ENCODE peak calls at places on chromosomes 12 and 14, in nine cellular contexts. One of them, this sample, is unnamed.

GRCh38 chr12:123022205-123022604 is 41.7 kb downstream of the ARL6IP4 start:
- DNase-seq in endothelial cell of umbilical vein: no peak
- DNase-seq in H9: no peak
- DNase-seq in DND-41: no peak
- DNase-seq in A549: no peak
- DNase-seq in K562: no peak
- DNase-seq in PC-3: no peak
- DNase-seq in OCI-LY7: no peak
- DNase-seq in mesendoderm: no peak
- DNase-seq in this sample: no peak

GRCh38 chr12:76508128-76508661 is 51.4 kb downstream of the OSBPL8 start:
- DNase-seq in endothelial cell of umbilical vein: no peak
- DNase-seq in H9: no peak
- DNase-seq in DND-41: no peak
- DNase-seq in A549: no peak
- DNase-seq in K562: no peak
- DNase-seq in PC-3: peak
- DNase-seq in OCI-LY7: no peak
- DNase-seq in mesendoderm: no peak
- DNase-seq in this sample: no peak

GRCh38 chr12:59858508-59858907 is 262.7 kb downstream of the SLC16A7 start:
- DNase-seq in endothelial cell of umbilical vein: peak
- DNase-seq in H9: no peak
- DNase-seq in DND-41: no peak
- DNase-seq in A549: no peak
- DNase-seq in K562: no peak
- DNase-seq in PC-3: no peak
- DNase-seq in OCI-LY7: no peak
- DNase-seq in mesendoderm: no peak
- DNase-seq in this sample: peak

GRCh38 chr14:49898485-49898884 is 5.6 kb downstream of the ARF6 start:
- DNase-seq in endothelial cell of umbilical vein: no peak
- DNase-seq in H9: no peak
- DNase-seq in DND-41: no peak
- DNase-seq in A549: no peak
- DNase-seq in K562: no peak
- DNase-seq in PC-3: no peak
- DNase-seq in OCI-LY7: no peak
- DNase-seq in mesendoderm: no peak
- DNase-seq in this sample: no peak

GRCh38 chr14:32896979-32897723 is 41.5 kb upstream of the NPAS3 start:
- DNase-seq in endothelial cell of umbilical vein: peak
- DNase-seq in H9: no peak
- DNase-seq in DND-41: no peak
- DNase-seq in A549: no peak
- DNase-seq in K562: no peak
- DNase-seq in PC-3: peak
- DNase-seq in OCI-LY7: no peak
- DNase-seq in mesendoderm: no peak
- DNase-seq in this sample: no peak

GRCh38 chr14:77044776-77045569 is 16.5 kb upstream of the IRF2BPL start:
- DNase-seq in endothelial cell of umbilical vein: peak
- DNase-seq in H9: no peak
- DNase-seq in DND-41: no peak
- DNase-seq in A549: no peak
- DNase-seq in K562: no peak
- DNase-seq in PC-3: peak
- DNase-seq in OCI-LY7: no peak
- DNase-seq in mesendoderm: peak
- DNase-seq in this sample: peak

GRCh38 chr12:58491296-58491695 is 429.0 kb downstream of the LRIG3 start:
- DNase-seq in endothelial cell of umbilical vein: no peak
- DNase-seq in H9: no peak
- DNase-seq in DND-41: no peak
- DNase-seq in A549: no peak
- DNase-seq in K562: no peak
- DNase-seq in PC-3: peak
- DNase-seq in OCI-LY7: no peak
- DNase-seq in mesendoderm: no peak
- DNase-seq in this sample: peak

GRCh38 chr12:132478433-132478803 is 11.5 kb upstream of the FBRSL1 start:
- DNase-seq in endothelial cell of umbilical vein: no peak
- DNase-seq in H9: no peak
- DNase-seq in DND-41: no peak
- DNase-seq in A549: no peak
- DNase-seq in K562: no peak
- DNase-seq in PC-3: no peak
- DNase-seq in OCI-LY7: no peak
- DNase-seq in mesendoderm: no peak
- DNase-seq in this sample: no peak

GRCh38 chr12:89919241-89919906 is 210.7 kb upstream of the ATP2B1 start:
- DNase-seq in endothelial cell of umbilical vein: no peak
- DNase-seq in H9: no peak
- DNase-seq in DND-41: no peak
- DNase-seq in A549: no peak
- DNase-seq in K562: no peak
- DNase-seq in PC-3: peak
- DNase-seq in OCI-LY7: no peak
- DNase-seq in mesendoderm: no peak
- DNase-seq in this sample: no peak

GRCh38 chr12:46214668-46215429 is 54.0 kb downstream of the SLC38A1 start:
- DNase-seq in endothelial cell of umbilical vein: no peak
- DNase-seq in H9: no peak
- DNase-seq in DND-41: peak
- DNase-seq in A549: no peak
- DNase-seq in K562: no peak
- DNase-seq in PC-3: no peak
- DNase-seq in OCI-LY7: peak
- DNase-seq in mesendoderm: no peak
- DNase-seq in this sample: no peak

GRCh38 chr14:54866588-54866987 is 36.0 kb downstream of the GCH1 start:
- DNase-seq in endothelial cell of umbilical vein: peak
- DNase-seq in H9: no peak
- DNase-seq in DND-41: no peak
- DNase-seq in A549: no peak
- DNase-seq in K562: no peak
- DNase-seq in PC-3: no peak
- DNase-seq in OCI-LY7: no peak
- DNase-seq in mesendoderm: no peak
- DNase-seq in this sample: no peak

GRCh38 chr12:26847431-26847830 is 14.4 kb upstream of the ITPR2 start:
- DNase-seq in endothelial cell of umbilical vein: no peak
- DNase-seq in H9: no peak
- DNase-seq in DND-41: no peak
- DNase-seq in A549: no peak
- DNase-seq in K562: no peak
- DNase-seq in PC-3: no peak
- DNase-seq in OCI-LY7: no peak
- DNase-seq in mesendoderm: no peak
- DNase-seq in this sample: no peak

GRCh38 chr14:54840798-54841197 is 61.8 kb downstream of the GCH1 start:
- DNase-seq in endothelial cell of umbilical vein: no peak
- DNase-seq in H9: no peak
- DNase-seq in DND-41: no peak
- DNase-seq in A549: no peak
- DNase-seq in K562: no peak
- DNase-seq in PC-3: no peak
- DNase-seq in OCI-LY7: no peak
- DNase-seq in mesendoderm: no peak
- DNase-seq in this sample: no peak

GRCh38 chr12:50058743-50059312 is 1.4 kb downstream of the ASIC1 start:
- DNase-seq in endothelial cell of umbilical vein: no peak
- DNase-seq in H9: no peak
- DNase-seq in DND-41: no peak
- DNase-seq in A549: no peak
- DNase-seq in K562: no peak
- DNase-seq in PC-3: no peak
- DNase-seq in OCI-LY7: no peak
- DNase-seq in mesendoderm: no peak
- DNase-seq in this sample: no peak

GRCh38 chr12:26126340-26127284 is 1.8 kb upstream of the BHLHE41 start:
- DNase-seq in endothelial cell of umbilical vein: peak
- DNase-seq in H9: peak
- DNase-seq in DND-41: peak
- DNase-seq in A549: peak
- DNase-seq in K562: peak
- DNase-seq in PC-3: peak
- DNase-seq in OCI-LY7: no peak
- DNase-seq in mesendoderm: peak
- DNase-seq in this sample: peak

GRCh38 chr14:96145116-96145864 is 59.3 kb upstream of the BDKRB2 start:
- DNase-seq in endothelial cell of umbilical vein: peak
- DNase-seq in H9: no peak
- DNase-seq in DND-41: no peak
- DNase-seq in A549: no peak
- DNase-seq in K562: no peak
- DNase-seq in PC-3: peak
- DNase-seq in OCI-LY7: no peak
- DNase-seq in mesendoderm: no peak
- DNase-seq in this sample: no peak

GRCh38 chr12:112183591-112184021 is 58.2 kb downstream of the TRAFD1 start:
- DNase-seq in endothelial cell of umbilical vein: no peak
- DNase-seq in H9: peak
- DNase-seq in DND-41: no peak
- DNase-seq in A549: no peak
- DNase-seq in K562: no peak
- DNase-seq in PC-3: no peak
- DNase-seq in OCI-LY7: no peak
- DNase-seq in mesendoderm: no peak
- DNase-seq in this sample: no peak

GRCh38 chr14:38210168-38210567 is 2.5 kb downstream of the SSTR1 start:
- DNase-seq in endothelial cell of umbilical vein: peak
- DNase-seq in H9: no peak
- DNase-seq in DND-41: no peak
- DNase-seq in A549: no peak
- DNase-seq in K562: no peak
- DNase-seq in PC-3: peak
- DNase-seq in OCI-LY7: no peak
- DNase-seq in mesendoderm: no peak
- DNase-seq in this sample: peak

GRCh38 chr12:29725587-29726320 is 58.0 kb downstream of the TMTC1 start:
- DNase-seq in endothelial cell of umbilical vein: peak
- DNase-seq in H9: no peak
- DNase-seq in DND-41: no peak
- DNase-seq in A549: no peak
- DNase-seq in K562: no peak
- DNase-seq in PC-3: no peak
- DNase-seq in OCI-LY7: no peak
- DNase-seq in mesendoderm: no peak
- DNase-seq in this sample: peak

GRCh38 chr12:55626154-55626553 is 10.5 kb upstream of the OR10P1 start:
- DNase-seq in endothelial cell of umbilical vein: no peak
- DNase-seq in H9: no peak
- DNase-seq in DND-41: no peak
- DNase-seq in A549: no peak
- DNase-seq in K562: no peak
- DNase-seq in PC-3: no peak
- DNase-seq in OCI-LY7: no peak
- DNase-seq in mesendoderm: no peak
- DNase-seq in this sample: no peak

GRCh38 chr12:1836854-1837411 is 16.6 kb downstream of the LRTM2 start:
- DNase-seq in endothelial cell of umbilical vein: no peak
- DNase-seq in H9: no peak
- DNase-seq in DND-41: no peak
- DNase-seq in A549: no peak
- DNase-seq in K562: no peak
- DNase-seq in PC-3: peak
- DNase-seq in OCI-LY7: no peak
- DNase-seq in mesendoderm: no peak
- DNase-seq in this sample: no peak
- H3K4me2 ChIP-seq in endothelial cell of umbilical vein: no peak
- H3K4me2 ChIP-seq in H9: no peak
- H3K4me2 ChIP-seq in DND-41: no peak
- H3K4me2 ChIP-seq in A549: no peak
- H3K4me2 ChIP-seq in K562: no peak
- H3K4me2 ChIP-seq in PC-3: no peak
- H3K4me2 ChIP-seq in OCI-LY7: no peak
- H3K4me2 ChIP-seq in mesendoderm: no peak
- H3K4me2 ChIP-seq in this sample: no peak

DNA sequence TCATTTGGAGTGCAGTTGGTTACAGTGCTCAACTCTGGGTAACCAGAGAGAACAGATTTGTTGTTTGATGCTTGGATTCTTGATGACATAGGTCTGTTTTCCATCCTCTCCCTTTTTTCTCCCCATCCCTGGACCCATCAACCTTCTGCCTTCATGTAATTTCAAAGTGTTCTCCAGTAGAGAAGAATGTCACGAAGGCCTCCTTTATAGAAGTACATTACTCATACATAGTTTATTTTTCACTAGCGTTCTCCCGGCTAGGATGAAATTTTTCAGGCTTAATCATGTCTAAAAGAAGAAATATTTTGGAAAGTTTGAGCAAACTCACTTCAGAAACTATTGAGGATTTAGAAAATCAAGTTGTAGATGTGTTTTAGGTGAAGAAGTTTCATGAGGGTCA is 20.9 kb upstream of the APPL2 start:
- DNase-seq in endothelial cell of umbilical vein: no peak
- DNase-seq in H9: no peak
- DNase-seq in DND-41: no peak
- DNase-seq in A549: no peak
- DNase-seq in K562: no peak
- DNase-seq in PC-3: peak
- DNase-seq in OCI-LY7: no peak
- DNase-seq in mesendoderm: no peak
- DNase-seq in this sample: no peak
- H3K4me2 ChIP-seq in endothelial cell of umbilical vein: no peak
- H3K4me2 ChIP-seq in H9: no peak
- H3K4me2 ChIP-seq in DND-41: no peak
- H3K4me2 ChIP-seq in A549: peak
- H3K4me2 ChIP-seq in K562: no peak
- H3K4me2 ChIP-seq in PC-3: peak
- H3K4me2 ChIP-seq in OCI-LY7: no peak
- H3K4me2 ChIP-seq in mesendoderm: no peak
- H3K4me2 ChIP-seq in this sample: no peak

GRCh38 chr14:52862652-52863338 is 71.4 kb upstream of the GNPNAT1 start:
- DNase-seq in endothelial cell of umbilical vein: peak
- DNase-seq in H9: no peak
- DNase-seq in DND-41: no peak
- DNase-seq in A549: no peak
- DNase-seq in K562: no peak
- DNase-seq in PC-3: no peak
- DNase-seq in OCI-LY7: no peak
- DNase-seq in mesendoderm: peak
- DNase-seq in this sample: peak
- H3K4me2 ChIP-seq in endothelial cell of umbilical vein: no peak
- H3K4me2 ChIP-seq in H9: no peak
- H3K4me2 ChIP-seq in DND-41: no peak
- H3K4me2 ChIP-seq in A549: peak
- H3K4me2 ChIP-seq in K562: no peak
- H3K4me2 ChIP-seq in PC-3: no peak
- H3K4me2 ChIP-seq in OCI-LY7: no peak
- H3K4me2 ChIP-seq in mesendoderm: no peak
- H3K4me2 ChIP-seq in this sample: peak

DNA sequence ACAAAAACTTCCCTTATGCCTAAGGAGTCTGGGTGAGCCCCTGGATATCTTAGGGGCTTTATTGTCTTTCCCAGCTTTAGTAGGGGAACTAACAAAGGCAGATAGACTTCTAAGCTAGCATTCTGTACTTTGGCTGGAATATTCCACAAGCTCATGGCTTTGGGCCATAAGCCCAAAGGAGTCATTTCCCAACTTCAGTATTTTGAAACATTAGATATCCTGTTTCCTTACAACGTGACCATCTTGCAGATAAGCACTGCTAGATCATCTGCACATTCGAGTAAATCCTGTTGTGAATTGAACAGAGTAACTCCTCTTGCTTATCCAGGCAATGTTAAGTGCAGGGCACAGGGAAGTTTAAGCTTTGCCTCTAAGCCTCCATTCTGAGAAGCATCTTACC is 70.6 kb upstream of the ACTN1 start:
- DNase-seq in endothelial cell of umbilical vein: peak
- DNase-seq in H9: no peak
- DNase-seq in DND-41: no peak
- DNase-seq in A549: no peak
- DNase-seq in K562: no peak
- DNase-seq in PC-3: no peak
- DNase-seq in OCI-LY7: no peak
- DNase-seq in mesendoderm: no peak
- DNase-seq in this sample: peak
- H3K4me2 ChIP-seq in endothelial cell of umbilical vein: peak
- H3K4me2 ChIP-seq in H9: no peak
- H3K4me2 ChIP-seq in DND-41: no peak
- H3K4me2 ChIP-seq in A549: peak
- H3K4me2 ChIP-seq in K562: no peak
- H3K4me2 ChIP-seq in PC-3: no peak
- H3K4me2 ChIP-seq in OCI-LY7: no peak
- H3K4me2 ChIP-seq in mesendoderm: no peak
- H3K4me2 ChIP-seq in this sample: peak

This sample was measured in hepatocyte.